ENCODE peak calls at places on chromosomes 3 and 15, in six cellular contexts. F is neural crest cell; O is activated CD4-positive, alpha-beta T cell treated with anti-CD3 and anti-CD28 coated beads, Interleukin-2, amount 50 U/mL, for 24 hours; T is NCI-H2227 treated with DMSO at 0.1 percent for 48 hours; Z is activated naive CD4-positive, alpha-beta T cell; Y is heart left ventricle. M is an unnamed sample.

GRCh38 chr15:79025201-79025600 is 65.4 kb downstream of the RASGRF1 start:
- DNase-seq in F (no peak), O (no peak), T (no peak), Z (no peak), Y (no peak), M (no peak)

GRCh38 chr15:74783072-74783807 is 1.4 kb downstream of the CSK start:
- DNase-seq in F (no peak), O (no peak), T (no peak), Z (no peak), Y (no peak), M (no peak)

GRCh38 chr3:9808345-9809037 is 1.6 kb upstream of the TTLL3 start:
- DNase-seq in F (no peak), O (peak), T (no peak), Z (no peak), Y (no peak), M (peak)

GRCh38 chr3:125462722-125463299 is 57.2 kb downstream of the SNX4 start:
- DNase-seq in F (no peak), O (no peak), T (no peak), Z (no peak), Y (no peak), M (no peak)

GRCh38 chr15:58517682-58518525 is 86.1 kb downstream of the LIPC start:
- DNase-seq in F (no peak), O (no peak), T (no peak), Z (no peak), Y (no peak), M (no peak)

GRCh38 chr15:70604671-70605070 is 158.7 kb downstream of the UACA start:
- DNase-seq in F (no peak), O (no peak), T (no peak), Z (no peak), Y (no peak), M (no peak)

GRCh38 chr3:123755508-123755907 is 128.6 kb downstream of the MYLK start:
- DNase-seq in F (no peak), O (no peak), T (no peak), Z (no peak), Y (no peak), M (no peak)

GRCh38 chr15:92934706-92935105 is 34.6 kb downstream of the CHD2 start:
- DNase-seq in F (no peak), O (no peak), T (no peak), Z (no peak), Y (no peak), M (no peak)

GRCh38 chr3:194671900-194672808 is at the start of gene LSG1:
- DNase-seq in F (peak), O (peak), T (peak), Z (peak), Y (peak), M (peak)

GRCh38 chr3:56915969-56916586 is 114.3 kb upstream of the ARHGEF3 start:
- DNase-seq in F (no peak), O (peak), T (peak), Z (peak), Y (peak), M (no peak)

GRCh38 chr3:126340943-126341754 is 16.1 kb downstream of the KLF15 start:
- DNase-seq in F (no peak), O (no peak), T (no peak), Z (no peak), Y (no peak), M (no peak)

GRCh38 chr15:47624503-47624902 is 92.8 kb upstream of the SEMA6D start:
- DNase-seq in F (no peak), O (no peak), T (no peak), Z (no peak), Y (no peak), M (no peak)

GRCh38 chr3:153023896-153024295 is 138.1 kb upstream of the RAP2B start:
- DNase-seq in F (no peak), O (no peak), T (no peak), Z (no peak), Y (no peak), M (no peak)

GRCh38 chr3:73498764-73499622 is 125.7 kb downstream of the PDZRN3 start:
- DNase-seq in F (no peak), O (no peak), T (no peak), Z (no peak), Y (peak), M (no peak)

GRCh38 chr15:78768531-78769408 is 42.5 kb downstream of the ADAMTS7 start:
- DNase-seq in F (no peak), O (no peak), T (no peak), Z (no peak), Y (peak), M (no peak)

GRCh38 chr3:45547202-45547701 is 47.3 kb upstream of the LIMD1 start:
- DNase-seq in F (no peak), O (no peak), T (no peak), Z (no peak), Y (no peak), M (no peak)

GRCh38 chr3:9211155-9211950 is 38.1 kb downstream of the SRGAP3 start:
- DNase-seq in F (no peak), O (no peak), T (no peak), Z (no peak), Y (no peak), M (no peak)

GRCh38 chr3:170117134-170117533 is 64.4 kb downstream of the PHC3 start:
- DNase-seq in F (no peak), O (no peak), T (no peak), Z (no peak), Y (no peak), M (no peak)

GRCh38 chr15:58154769-58155168 is 16.6 kb downstream of the AQP9 start:
- DNase-seq in F (no peak), O (no peak), T (no peak), Z (no peak), Y (no peak), M (no peak)

GRCh38 chr3:57434041-57434440 is 110.1 kb downstream of the DNAH12 start:
- DNase-seq in F (no peak), O (no peak), T (peak), Z (no peak), Y (no peak), M (peak)

GRCh38 chr3:38578081-38578475 is 71.4 kb downstream of the SCN5A start:
- DNase-seq in F (no peak), O (no peak), T (no peak), Z (no peak), Y (no peak), M (no peak)

GRCh38 chr3:172153335-172153861 is 114.0 kb downstream of the FNDC3B start:
- DNase-seq in F (peak), O (peak), T (no peak), Z (no peak), Y (peak), M (peak)

GRCh38 chr3:8853081-8853480 is 83.7 kb upstream of the OXTR start:
- DNase-seq in F (no peak), O (no peak), T (no peak), Z (no peak), Y (no peak), M (no peak)

GRCh38 chr3:36792342-36792741 is 28.0 kb upstream of the DCLK3 start:
- DNase-seq in F (peak), O (no peak), T (peak), Z (no peak), Y (no peak), M (peak)

GRCh38 chr3:43217633-43218032 is 68.7 kb upstream of the SNRK start:
- DNase-seq in F (no peak), O (no peak), T (no peak), Z (no peak), Y (no peak), M (no peak)

GRCh38 chr15:68347392-68347791 is 69.8 kb downstream of the FEM1B start:
- DNase-seq in F (no peak), O (no peak), T (no peak), Z (no peak), Y (peak), M (no peak)

GRCh38 chr3:143775401-143775970 is 72.8 kb downstream of the SLC9A9 start:
- DNase-seq in F (no peak), O (peak), T (peak), Z (no peak), Y (no peak), M (peak)

GRCh38 chr15:85412956-85413854 is 32.8 kb downstream of the AKAP13 start:
- DNase-seq in F (no peak), O (peak), T (no peak), Z (peak), Y (peak), M (peak)

GRCh38 chr15:39466428-39466827 is 114.5 kb upstream of the THBS1 start:
- DNase-seq in F (no peak), O (no peak), T (no peak), Z (no peak), Y (peak), M (no peak)

GRCh38 chr3:15055019-15055557 is 10.0 kb downstream of the MRPS25 start:
- DNase-seq in F (no peak), O (peak), T (no peak), Z (no peak), Y (no peak), M (no peak)

GRCh38 chr15:90154861-90155626 is 46.1 kb upstream of the SEMA4B start:
- DNase-seq in F (no peak), O (no peak), T (no peak), Z (no peak), Y (no peak), M (no peak)

GRCh38 chr15:35289029-35289617 is 204.0 kb upstream of the NANOGP8 start:
- DNase-seq in F (no peak), O (no peak), T (peak), Z (no peak), Y (no peak), M (peak)

GRCh38 chr3:65614585-65614984 is 424.1 kb downstream of the MAGI1 start:
- DNase-seq in F (no peak), O (no peak), T (no peak), Z (no peak), Y (no peak), M (no peak)

GRCh38 chr3:9279959-9280358 is 30.5 kb upstream of the SRGAP3 start:
- DNase-seq in F (peak), O (no peak), T (no peak), Z (no peak), Y (no peak), M (no peak)

GRCh38 chr15:62063851-62064635 is 2.7 kb upstream of the C2CD4A start:
- DNase-seq in F (no peak), O (no peak), T (no peak), Z (no peak), Y (no peak), M (no peak)

GRCh38 chr15:57198654-57199241 is 177.6 kb upstream of the CGNL1 start:
- DNase-seq in F (no peak), O (no peak), T (peak), Z (no peak), Y (no peak), M (no peak)

GRCh38 chr3:154334973-154335420 is 10.7 kb upstream of the DHX36 start:
- DNase-seq in F (no peak), O (no peak), T (peak), Z (no peak), Y (no peak), M (no peak)